ENCODE peak calls at places on chromosomes 4 and X, in six cellular contexts. One of them, this sample, is unnamed.

GRCh38 chr4:76622126-76622525 is 187.1 kb downstream of the SHROOM3 start:
- DNase-seq in RPMI7951: peak; percentile 91
- DNase-seq in activated effector memory CD4-positive, alpha-beta T cell treated with Interleukin-2 at 50 U/mL for 16 hours: no peak
- DNase-seq in activated naive CD4-positive, alpha-beta T cell treated with anti-CD3 and anti-CD28 coated beads for 36 hours: no peak
- DNase-seq in Right ventricle myocardium superior: no peak
- DNase-seq in KG1: no peak
- DNase-seq in this sample: no peak

GRCh38 chrX:38871129-38872029 is 70.1 kb downstream of the MID1IP1 start:
- DNase-seq in RPMI7951: no peak
- DNase-seq in activated effector memory CD4-positive, alpha-beta T cell treated with Interleukin-2 at 50 U/mL for 16 hours: no peak
- DNase-seq in activated naive CD4-positive, alpha-beta T cell treated with anti-CD3 and anti-CD28 coated beads for 36 hours: no peak
- DNase-seq in Right ventricle myocardium superior: no peak
- DNase-seq in KG1: no peak
- DNase-seq in this sample: no peak

GRCh38 chrX:48086119-48086518 is 14.7 kb upstream of the ZNF630 start:
- DNase-seq in RPMI7951: no peak
- DNase-seq in activated effector memory CD4-positive, alpha-beta T cell treated with Interleukin-2 at 50 U/mL for 16 hours: no peak
- DNase-seq in activated naive CD4-positive, alpha-beta T cell treated with anti-CD3 and anti-CD28 coated beads for 36 hours: no peak
- DNase-seq in Right ventricle myocardium superior: no peak
- DNase-seq in KG1: no peak
- DNase-seq in this sample: no peak

GRCh38 chr4:81454498-81454897 is 17.2 kb downstream of the RASGEF1B start:
- DNase-seq in RPMI7951: no peak
- DNase-seq in activated effector memory CD4-positive, alpha-beta T cell treated with Interleukin-2 at 50 U/mL for 16 hours: no peak
- DNase-seq in activated naive CD4-positive, alpha-beta T cell treated with anti-CD3 and anti-CD28 coated beads for 36 hours: peak; percentile 76
- DNase-seq in Right ventricle myocardium superior: no peak
- DNase-seq in KG1: no peak
- DNase-seq in this sample: no peak

GRCh38 chr4:111027526-111027925 is 404.6 kb upstream of the PITX2 start:
- DNase-seq in RPMI7951: no peak
- DNase-seq in activated effector memory CD4-positive, alpha-beta T cell treated with Interleukin-2 at 50 U/mL for 16 hours: no peak
- DNase-seq in activated naive CD4-positive, alpha-beta T cell treated with anti-CD3 and anti-CD28 coated beads for 36 hours: no peak
- DNase-seq in Right ventricle myocardium superior: no peak
- DNase-seq in KG1: no peak
- DNase-seq in this sample: no peak

GRCh38 chr4:60682901-60683300 is 517.2 kb upstream of the ADGRL3 start:
- DNase-seq in RPMI7951: no peak
- DNase-seq in activated effector memory CD4-positive, alpha-beta T cell treated with Interleukin-2 at 50 U/mL for 16 hours: no peak
- DNase-seq in activated naive CD4-positive, alpha-beta T cell treated with anti-CD3 and anti-CD28 coated beads for 36 hours: no peak
- DNase-seq in Right ventricle myocardium superior: no peak
- DNase-seq in KG1: no peak
- DNase-seq in this sample: no peak

GRCh38 chr4:105613326-105613725 is 60.9 kb downstream of the ARHGEF38 start:
- DNase-seq in RPMI7951: no peak
- DNase-seq in activated effector memory CD4-positive, alpha-beta T cell treated with Interleukin-2 at 50 U/mL for 16 hours: no peak
- DNase-seq in activated naive CD4-positive, alpha-beta T cell treated with anti-CD3 and anti-CD28 coated beads for 36 hours: no peak
- DNase-seq in Right ventricle myocardium superior: no peak
- DNase-seq in KG1: no peak
- DNase-seq in this sample: no peak

GRCh38 chr4:156581282-156581681 is 390.3 kb downstream of the PDGFC start:
- DNase-seq in RPMI7951: no peak
- DNase-seq in activated effector memory CD4-positive, alpha-beta T cell treated with Interleukin-2 at 50 U/mL for 16 hours: no peak
- DNase-seq in activated naive CD4-positive, alpha-beta T cell treated with anti-CD3 and anti-CD28 coated beads for 36 hours: no peak
- DNase-seq in Right ventricle myocardium superior: no peak
- DNase-seq in KG1: no peak
- DNase-seq in this sample: no peak

GRCh38 chrX:150692837-150693781 is at the start of gene MTMR1:
- DNase-seq in RPMI7951: no peak
- DNase-seq in activated effector memory CD4-positive, alpha-beta T cell treated with Interleukin-2 at 50 U/mL for 16 hours: peak; percentile 49
- DNase-seq in activated naive CD4-positive, alpha-beta T cell treated with anti-CD3 and anti-CD28 coated beads for 36 hours: peak; percentile 49
- DNase-seq in Right ventricle myocardium superior: peak; percentile 46
- DNase-seq in KG1: no peak
- DNase-seq in this sample: peak; percentile 52

GRCh38 chr4:180449395-180449956 is 1793.7 kb upstream of the TENM3 start:
- DNase-seq in RPMI7951: no peak
- DNase-seq in activated effector memory CD4-positive, alpha-beta T cell treated with Interleukin-2 at 50 U/mL for 16 hours: no peak
- DNase-seq in activated naive CD4-positive, alpha-beta T cell treated with anti-CD3 and anti-CD28 coated beads for 36 hours: no peak
- DNase-seq in Right ventricle myocardium superior: no peak
- DNase-seq in KG1: no peak
- DNase-seq in this sample: no peak

GRCh38 chr4:127920521-127920920 is 39.8 kb downstream of the PLK4 start:
- DNase-seq in RPMI7951: no peak
- DNase-seq in activated effector memory CD4-positive, alpha-beta T cell treated with Interleukin-2 at 50 U/mL for 16 hours: no peak
- DNase-seq in activated naive CD4-positive, alpha-beta T cell treated with anti-CD3 and anti-CD28 coated beads for 36 hours: no peak
- DNase-seq in Right ventricle myocardium superior: no peak
- DNase-seq in KG1: no peak
- DNase-seq in this sample: no peak

GRCh38 chr4:47876784-47877183 is 37.6 kb downstream of the NFXL1 start:
- DNase-seq in RPMI7951: no peak
- DNase-seq in activated effector memory CD4-positive, alpha-beta T cell treated with Interleukin-2 at 50 U/mL for 16 hours: no peak
- DNase-seq in activated naive CD4-positive, alpha-beta T cell treated with anti-CD3 and anti-CD28 coated beads for 36 hours: no peak
- DNase-seq in Right ventricle myocardium superior: no peak
- DNase-seq in KG1: no peak
- DNase-seq in this sample: no peak

GRCh38 chr4:2593003-2593402 is 56.6 kb downstream of the FAM193A start:
- DNase-seq in RPMI7951: no peak
- DNase-seq in activated effector memory CD4-positive, alpha-beta T cell treated with Interleukin-2 at 50 U/mL for 16 hours: no peak
- DNase-seq in activated naive CD4-positive, alpha-beta T cell treated with anti-CD3 and anti-CD28 coated beads for 36 hours: no peak
- DNase-seq in Right ventricle myocardium superior: no peak
- DNase-seq in KG1: no peak
- DNase-seq in this sample: no peak

GRCh38 chrX:48899078-48899410 is 1.3 kb downstream of the PQBP1 start:
- DNase-seq in RPMI7951: no peak
- DNase-seq in activated effector memory CD4-positive, alpha-beta T cell treated with Interleukin-2 at 50 U/mL for 16 hours: no peak
- DNase-seq in activated naive CD4-positive, alpha-beta T cell treated with anti-CD3 and anti-CD28 coated beads for 36 hours: no peak
- DNase-seq in Right ventricle myocardium superior: no peak
- DNase-seq in KG1: no peak
- DNase-seq in this sample: no peak

GRCh38 chr4:30429813-30430466 is 290.2 kb upstream of the PCDH7 start:
- DNase-seq in RPMI7951: peak; percentile 66
- DNase-seq in activated effector memory CD4-positive, alpha-beta T cell treated with Interleukin-2 at 50 U/mL for 16 hours: no peak
- DNase-seq in activated naive CD4-positive, alpha-beta T cell treated with anti-CD3 and anti-CD28 coated beads for 36 hours: no peak
- DNase-seq in Right ventricle myocardium superior: no peak
- DNase-seq in KG1: no peak
- DNase-seq in this sample: no peak

GRCh38 chr4:138097912-138098600 is 144.1 kb downstream of the SLC7A11 start:
- DNase-seq in RPMI7951: no peak
- DNase-seq in activated effector memory CD4-positive, alpha-beta T cell treated with Interleukin-2 at 50 U/mL for 16 hours: no peak
- DNase-seq in activated naive CD4-positive, alpha-beta T cell treated with anti-CD3 and anti-CD28 coated beads for 36 hours: no peak
- DNase-seq in Right ventricle myocardium superior: no peak
- DNase-seq in KG1: no peak
- DNase-seq in this sample: no peak

GRCh38 chrX:96394566-96394965 is 290.1 kb upstream of the DIAPH2 start:
- DNase-seq in RPMI7951: peak; percentile 34
- DNase-seq in activated effector memory CD4-positive, alpha-beta T cell treated with Interleukin-2 at 50 U/mL for 16 hours: no peak
- DNase-seq in activated naive CD4-positive, alpha-beta T cell treated with anti-CD3 and anti-CD28 coated beads for 36 hours: no peak
- DNase-seq in Right ventricle myocardium superior: no peak
- DNase-seq in KG1: no peak
- DNase-seq in this sample: no peak

GRCh38 chr4:101994247-101994775 is 203.8 kb downstream of the BANK1 start:
- DNase-seq in RPMI7951: no peak
- DNase-seq in activated effector memory CD4-positive, alpha-beta T cell treated with Interleukin-2 at 50 U/mL for 16 hours: no peak
- DNase-seq in activated naive CD4-positive, alpha-beta T cell treated with anti-CD3 and anti-CD28 coated beads for 36 hours: no peak
- DNase-seq in Right ventricle myocardium superior: no peak
- DNase-seq in KG1: no peak
- DNase-seq in this sample: no peak

GRCh38 chr4:62145276-62145675 is 945.1 kb downstream of the ADGRL3 start:
- DNase-seq in RPMI7951: no peak
- DNase-seq in activated effector memory CD4-positive, alpha-beta T cell treated with Interleukin-2 at 50 U/mL for 16 hours: no peak
- DNase-seq in activated naive CD4-positive, alpha-beta T cell treated with anti-CD3 and anti-CD28 coated beads for 36 hours: no peak
- DNase-seq in Right ventricle myocardium superior: no peak
- DNase-seq in KG1: no peak
- DNase-seq in this sample: no peak

GRCh38 chrX:48451708-48452107 is 18.4 kb downstream of the SLC38A5 start:
- DNase-seq in RPMI7951: no peak
- DNase-seq in activated effector memory CD4-positive, alpha-beta T cell treated with Interleukin-2 at 50 U/mL for 16 hours: no peak
- DNase-seq in activated naive CD4-positive, alpha-beta T cell treated with anti-CD3 and anti-CD28 coated beads for 36 hours: no peak
- DNase-seq in Right ventricle myocardium superior: no peak
- DNase-seq in KG1: no peak
- DNase-seq in this sample: no peak

GRCh38 chr4:89290727-89291126 is 16.9 kb downstream of the GPRIN3 start:
- DNase-seq in RPMI7951: no peak
- DNase-seq in activated effector memory CD4-positive, alpha-beta T cell treated with Interleukin-2 at 50 U/mL for 16 hours: no peak
- DNase-seq in activated naive CD4-positive, alpha-beta T cell treated with anti-CD3 and anti-CD28 coated beads for 36 hours: no peak
- DNase-seq in Right ventricle myocardium superior: no peak
- DNase-seq in KG1: no peak
- DNase-seq in this sample: no peak

GRCh38 chrX:132415012-132415411 is 73.8 kb downstream of the MBNL3 start:
- DNase-seq in RPMI7951: no peak
- DNase-seq in activated effector memory CD4-positive, alpha-beta T cell treated with Interleukin-2 at 50 U/mL for 16 hours: no peak
- DNase-seq in activated naive CD4-positive, alpha-beta T cell treated with anti-CD3 and anti-CD28 coated beads for 36 hours: no peak
- DNase-seq in Right ventricle myocardium superior: no peak
- DNase-seq in KG1: no peak
- DNase-seq in this sample: no peak

GRCh38 chr4:74543983-74544382 is 99.0 kb downstream of the AREG start:
- DNase-seq in RPMI7951: peak; percentile 47
- DNase-seq in activated effector memory CD4-positive, alpha-beta T cell treated with Interleukin-2 at 50 U/mL for 16 hours: no peak
- DNase-seq in activated naive CD4-positive, alpha-beta T cell treated with anti-CD3 and anti-CD28 coated beads for 36 hours: no peak
- DNase-seq in Right ventricle myocardium superior: no peak
- DNase-seq in KG1: no peak
- DNase-seq in this sample: no peak

GRCh38 chr4:41696768-41697167 is 51.8 kb downstream of the PHOX2B start:
- DNase-seq in RPMI7951: no peak
- DNase-seq in activated effector memory CD4-positive, alpha-beta T cell treated with Interleukin-2 at 50 U/mL for 16 hours: no peak
- DNase-seq in activated naive CD4-positive, alpha-beta T cell treated with anti-CD3 and anti-CD28 coated beads for 36 hours: no peak
- DNase-seq in Right ventricle myocardium superior: no peak
- DNase-seq in KG1: no peak
- DNase-seq in this sample: no peak

GRCh38 chr4:89482248-89482647 is 174.6 kb upstream of the GPRIN3 start:
- DNase-seq in RPMI7951: peak; percentile 49
- DNase-seq in activated effector memory CD4-positive, alpha-beta T cell treated with Interleukin-2 at 50 U/mL for 16 hours: no peak
- DNase-seq in activated naive CD4-positive, alpha-beta T cell treated with anti-CD3 and anti-CD28 coated beads for 36 hours: peak; percentile 28
- DNase-seq in Right ventricle myocardium superior: no peak
- DNase-seq in KG1: no peak
- DNase-seq in this sample: no peak

GRCh38 chrX:123425904-123426303 is 241.8 kb downstream of the GRIA3 start:
- DNase-seq in RPMI7951: peak; percentile 36
- DNase-seq in activated effector memory CD4-positive, alpha-beta T cell treated with Interleukin-2 at 50 U/mL for 16 hours: no peak
- DNase-seq in activated naive CD4-positive, alpha-beta T cell treated with anti-CD3 and anti-CD28 coated beads for 36 hours: no peak
- DNase-seq in Right ventricle myocardium superior: no peak
- DNase-seq in KG1: no peak
- DNase-seq in this sample: no peak

GRCh38 chr4:100421356-100421978 is 96.4 kb downstream of the EMCN start:
- DNase-seq in RPMI7951: peak; percentile 27
- DNase-seq in activated effector memory CD4-positive, alpha-beta T cell treated with Interleukin-2 at 50 U/mL for 16 hours: no peak
- DNase-seq in activated naive CD4-positive, alpha-beta T cell treated with anti-CD3 and anti-CD28 coated beads for 36 hours: no peak
- DNase-seq in Right ventricle myocardium superior: no peak
- DNase-seq in KG1: no peak
- DNase-seq in this sample: no peak

GRCh38 chr4:33270403-33270802 is 2550.2 kb downstream of the PCDH7 start:
- DNase-seq in RPMI7951: no peak
- DNase-seq in activated effector memory CD4-positive, alpha-beta T cell treated with Interleukin-2 at 50 U/mL for 16 hours: no peak
- DNase-seq in activated naive CD4-positive, alpha-beta T cell treated with anti-CD3 and anti-CD28 coated beads for 36 hours: no peak
- DNase-seq in Right ventricle myocardium superior: no peak
- DNase-seq in KG1: no peak
- DNase-seq in this sample: no peak